ENCODE peak calls at places on chromosome 9, in five cellular contexts. R, X, L, J and C are unnamed samples.

GRCh38 chr9:79670269-79670961 is 98.7 kb downstream of the TLE4 start:
- DNase-seq in R (no peak), X (no peak), L (no peak), J (no peak), C (no peak)

GRCh38 chr9:89996717-89997116 is 391.9 kb downstream of the GADD45G start:
- DNase-seq in R (peak), X (no peak), L (no peak), J (no peak), C (no peak)

GRCh38 chr9:101977614-101978210 is 239.3 kb upstream of the GRIN3A start:
- DNase-seq in R (no peak), X (no peak), L (no peak), J (no peak), C (peak)

GRCh38 chr9:115855458-115856133 is 298.0 kb upstream of the PAPPA start:
- DNase-seq in R (no peak), X (no peak), L (no peak), J (no peak), C (no peak)

GRCh38 chr9:3475300-3476020 is 50.3 kb downstream of the RFX3 start:
- DNase-seq in R (no peak), X (no peak), L (no peak), J (no peak), C (no peak)

GRCh38 chr9:24487250-24487861 is 58.3 kb downstream of the IZUMO3 start:
- DNase-seq in R (no peak), X (no peak), L (no peak), J (no peak), C (no peak)

GRCh38 chr9:99431103-99431502 is 209.0 kb downstream of the SEC61B start:
- DNase-seq in R (no peak), X (no peak), L (no peak), J (no peak), C (no peak)

GRCh38 chr9:79946718-79947117 is 375.0 kb downstream of the TLE4 start:
- DNase-seq in R (no peak), X (no peak), L (peak), J (no peak), C (no peak)

GRCh38 chr9:87518702-87519335 is 21.2 kb downstream of the DAPK1 start:
- DNase-seq in R (peak), X (no peak), L (no peak), J (no peak), C (no peak)

GRCh38 chr9:124684140-124684539 is 87.0 kb downstream of the NR6A1 start:
- DNase-seq in R (no peak), X (no peak), L (no peak), J (no peak), C (no peak)

GRCh38 chr9:20683351-20684034 is 566 bp upstream of the FOCAD start:
- DNase-seq in R (peak), X (peak), L (peak), J (peak), C (peak)

GRCh38 chr9:34929506-34930102 is 28.5 kb upstream of the PHF24 start:
- DNase-seq in R (no peak), X (peak), L (peak), J (peak), C (no peak)

GRCh38 chr9:77844415-77844814 is 187.2 kb downstream of the GNAQ start:
- DNase-seq in R (no peak), X (no peak), L (no peak), J (no peak), C (no peak)

GRCh38 chr9:109190151-109190550 is 23.1 kb upstream of the FRRS1L start:
- DNase-seq in R (no peak), X (no peak), L (no peak), J (no peak), C (no peak)

GRCh38 chr9:98657897-98658296 is 50.8 kb downstream of the GABBR2 start:
- DNase-seq in R (no peak), X (no peak), L (no peak), J (no peak), C (peak)

GRCh38 chr9:76796296-76796695 is 32.1 kb downstream of the PCA3 start:
- DNase-seq in R (no peak), X (no peak), L (no peak), J (no peak), C (no peak)

GRCh38 chr9:90956026-90956810 is 154.6 kb downstream of the SYK start:
- DNase-seq in R (no peak), X (no peak), L (no peak), J (no peak), C (peak)

GRCh38 chr9:36521148-36521547 is 51.5 kb upstream of the MELK start:
- DNase-seq in R (no peak), X (no peak), L (no peak), J (no peak), C (no peak)

GRCh38 chr9:23573800-23574199 is 252.2 kb downstream of the ELAVL2 start:
- DNase-seq in R (no peak), X (no peak), L (no peak), J (no peak), C (no peak)

GRCh38 chr9:120393386-120394057 is 186.4 kb downstream of the CDK5RAP2 start:
- DNase-seq in R (no peak), X (no peak), L (no peak), J (no peak), C (peak)

GRCh38 chr9:131734165-131734610 is 5.7 kb downstream of the RAPGEF1 start:
- DNase-seq in R (peak), X (peak), L (no peak), J (no peak), C (no peak)

GRCh38 chr9:91423785-91424402 is at the start of gene NFIL3:
- DNase-seq in R (peak), X (peak), L (peak), J (peak), C (peak)

GRCh38 chr9:469672-470040 is 255.0 kb downstream of the DOCK8 start:
- DNase-seq in R (peak), X (no peak), L (peak), J (no peak), C (no peak)

GRCh38 chr9:70477146-70477745 is 62.8 kb upstream of the KLF9 start:
- DNase-seq in R (no peak), X (no peak), L (no peak), J (no peak), C (no peak)

GRCh38 chr9:68637020-68637419 is 68.0 kb upstream of the PIP5K1B start:
- DNase-seq in R (peak), X (no peak), L (no peak), J (no peak), C (no peak)

GRCh38 chr9:108615152-108615551 is 240.6 kb downstream of the ACTL7B start:
- DNase-seq in R (no peak), X (no peak), L (no peak), J (no peak), C (no peak)

GRCh38 chr9:28053378-28053777 is 480.1 kb upstream of the C9orf72 start:
- DNase-seq in R (no peak), X (no peak), L (no peak), J (no peak), C (no peak)

GRCh38 chr9:99557816-99558215 is 263.9 kb upstream of the NR4A3 start:
- DNase-seq in R (no peak), X (no peak), L (no peak), J (no peak), C (no peak)

GRCh38 chr9:26205316-26205715 is 527.1 kb upstream of the TUSC1 start:
- DNase-seq in R (no peak), X (no peak), L (no peak), J (no peak), C (no peak)

DNA sequence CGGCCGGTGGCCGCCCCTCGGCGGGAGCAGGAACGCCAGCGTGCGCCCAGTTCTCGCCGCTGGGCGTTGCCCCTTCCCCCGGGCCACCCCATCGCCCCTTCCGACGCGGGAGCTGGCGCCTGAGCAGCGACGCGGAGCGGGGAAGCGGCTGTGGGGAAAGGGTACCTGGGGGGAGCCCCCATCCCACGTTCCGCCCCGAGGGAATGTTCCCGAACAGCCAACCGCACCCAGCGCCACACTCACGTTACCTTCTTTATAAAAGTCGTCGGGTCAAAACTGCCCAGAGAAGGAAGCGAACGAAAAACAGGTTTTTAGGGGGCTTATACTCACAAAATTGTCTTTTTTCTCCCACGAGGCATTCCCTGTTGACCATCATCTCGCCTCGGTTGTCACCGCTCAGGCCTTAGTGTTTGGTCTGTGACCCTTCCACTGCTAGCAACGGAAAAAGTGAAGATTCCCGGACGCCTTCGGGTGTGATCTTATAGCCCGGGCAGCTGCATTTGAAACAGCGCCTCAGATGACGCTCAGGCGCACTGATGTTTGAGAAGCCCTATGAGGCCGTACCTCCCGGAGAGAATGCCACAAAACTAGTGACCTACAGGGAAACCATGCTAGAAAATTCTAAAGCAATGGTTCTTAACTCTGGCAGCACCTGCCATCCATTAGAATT is 472 bp upstream of the GOLM1 start:
- DNase-seq in R (peak), X (peak), L (no peak), J (peak), C (peak)
- TF ChIP-seq CTCF in R (no peak), X (no peak), L (no peak), J (no peak), C (no peak)

DNA sequence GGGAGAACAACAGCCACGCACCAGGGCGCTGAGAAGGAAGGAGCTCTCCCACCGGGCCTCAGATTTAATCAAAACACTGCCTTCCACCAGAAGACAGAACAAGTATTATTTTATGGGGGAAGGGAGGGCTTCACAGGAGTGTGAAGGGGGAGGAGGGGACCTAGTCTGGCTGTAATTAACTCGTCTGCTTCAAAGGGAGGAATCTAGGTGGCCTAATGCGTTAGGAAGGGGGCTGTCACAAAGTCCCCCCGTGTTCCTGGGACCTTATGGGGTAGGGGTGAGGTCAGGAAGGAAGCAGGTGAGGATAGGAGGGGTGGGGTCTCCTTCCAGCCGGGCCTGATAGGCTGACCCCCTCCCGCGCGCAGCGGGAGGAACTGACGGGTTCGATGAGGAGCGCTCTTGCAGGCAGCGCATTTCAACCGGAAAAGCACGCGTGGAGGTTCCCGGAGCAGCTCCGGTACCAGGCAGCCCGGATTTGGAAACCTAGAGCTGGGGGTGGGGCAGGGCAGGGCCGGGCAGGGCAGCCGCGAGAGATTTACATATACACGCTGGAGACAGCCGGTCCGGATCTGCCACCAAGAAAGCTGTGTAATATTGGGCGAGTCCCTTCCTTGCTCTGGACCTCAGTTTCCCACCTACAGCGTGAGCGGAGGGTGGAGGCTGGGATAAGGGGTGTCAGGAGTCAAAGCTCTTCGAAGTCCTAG is 2.0 kb downstream of the SHB start:
- DNase-seq in R (peak), X (peak), L (no peak), J (no peak), C (no peak)
- TF ChIP-seq CTCF in R (no peak), X (no peak), L (no peak), J (no peak), C (peak)

GRCh38 chr9:71977003-71977402 is 65.6 kb downstream of the C9orf85 start:
- DNase-seq in R (no peak), X (no peak), L (no peak), J (no peak), C (no peak)

GRCh38 chr9:71980266-71981018 is 69.0 kb downstream of the C9orf85 start:
- DNase-seq in R (no peak), X (no peak), L (no peak), J (no peak), C (no peak)

GRCh38 chr9:71975833-71976232 is 64.4 kb downstream of the C9orf85 start:
- DNase-seq in R (no peak), X (no peak), L (no peak), J (no peak), C (peak)
- TF ChIP-seq CTCF in R (peak), X (no peak), L (peak), J (no peak), C (peak)

GRCh38 chr9:95087659-95088242 is 229.8 kb downstream of the FANCC start:
- DNase-seq in R (peak), X (no peak), L (peak), J (no peak), C (peak)
- TF ChIP-seq CTCF in R (no peak), X (no peak), L (no peak), J (no peak), C (peak)

GRCh38 chr9:83639266-83639665 is 16.3 kb downstream of the IDNK start:
- DNase-seq in R (no peak), X (no peak), L (no peak), J (no peak), C (no peak)
- TF ChIP-seq CTCF in R (no peak), X (no peak), L (no peak), J (no peak), C (no peak)

DNA sequence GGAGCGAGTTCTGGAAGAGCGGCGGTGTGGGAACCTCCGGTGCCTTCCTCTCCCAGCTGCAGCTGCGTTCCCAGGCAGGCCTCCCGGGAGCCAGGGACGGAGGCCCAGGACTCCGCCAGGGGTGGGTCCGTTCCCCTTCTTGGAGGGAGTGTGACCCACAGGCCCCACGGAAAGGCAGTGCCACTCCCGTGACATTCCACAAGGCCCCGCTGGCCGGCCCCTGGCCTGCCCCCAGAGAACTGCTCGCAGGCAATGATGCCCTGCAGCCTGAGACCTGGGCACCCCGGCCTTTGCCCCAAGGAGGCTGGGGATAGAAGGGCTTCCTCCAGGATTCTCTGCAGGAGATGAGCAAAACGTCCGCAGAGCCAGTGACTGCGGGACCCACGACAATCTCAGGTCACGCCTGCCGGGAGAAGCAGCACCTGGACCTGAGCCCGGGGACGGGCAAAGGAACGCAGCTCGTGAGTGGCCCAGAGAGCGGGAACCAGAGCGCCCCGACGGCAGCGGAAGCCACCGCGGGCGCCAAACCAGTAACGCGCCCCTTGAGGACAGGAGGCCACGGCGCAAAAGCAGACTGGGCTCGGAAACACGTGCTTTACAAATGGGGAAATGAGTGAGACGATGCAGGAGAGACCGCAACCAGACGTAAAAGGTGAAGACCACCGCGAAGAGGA is 9.3 kb downstream of the OBP2B start:
- DNase-seq in R (peak), X (peak), L (no peak), J (no peak), C (no peak)
- TF ChIP-seq CTCF in R (no peak), X (no peak), L (no peak), J (no peak), C (no peak)

DNA sequence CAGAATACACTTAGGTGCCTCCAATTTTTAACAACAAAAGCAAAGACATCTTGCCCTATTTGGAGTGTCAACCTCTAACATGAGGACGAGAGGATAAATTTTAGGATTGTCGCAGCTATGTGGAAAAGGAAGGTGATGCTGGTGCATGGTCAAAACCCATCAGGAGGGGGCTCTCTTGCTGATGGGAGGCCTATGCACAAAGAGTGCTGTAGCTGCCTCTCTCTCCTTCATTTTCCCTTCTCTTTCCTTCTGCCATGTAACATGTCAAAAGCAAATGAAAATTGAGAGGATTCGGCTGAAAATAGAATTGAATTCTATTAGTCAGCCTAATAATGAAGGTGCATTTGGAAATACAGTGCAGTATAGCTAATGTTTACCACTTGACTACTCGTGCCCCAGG is 578.7 kb upstream of the ZNF462 start:
- DNase-seq in R (no peak), X (no peak), L (no peak), J (peak), C (no peak)
- TF ChIP-seq CTCF in R (no peak), X (no peak), L (peak), J (peak), C (no peak)

GRCh38 chr9:130243882-130244170 is 21.7 kb upstream of the HMCN2 start:
- DNase-seq in R (no peak), X (no peak), L (no peak), J (no peak), C (no peak)

GRCh38 chr9:130242270-130243014 is 23.1 kb upstream of the HMCN2 start:
- DNase-seq in R (no peak), X (no peak), L (no peak), J (no peak), C (no peak)

GRCh38 chr9:130241198-130241535 is 24.4 kb upstream of the HMCN2 start:
- DNase-seq in R (no peak), X (no peak), L (no peak), J (no peak), C (no peak)

GRCh38 chr9:130244548-130245165 is 20.9 kb upstream of the HMCN2 start:
- DNase-seq in R (no peak), X (no peak), L (no peak), J (no peak), C (no peak)

DNA sequence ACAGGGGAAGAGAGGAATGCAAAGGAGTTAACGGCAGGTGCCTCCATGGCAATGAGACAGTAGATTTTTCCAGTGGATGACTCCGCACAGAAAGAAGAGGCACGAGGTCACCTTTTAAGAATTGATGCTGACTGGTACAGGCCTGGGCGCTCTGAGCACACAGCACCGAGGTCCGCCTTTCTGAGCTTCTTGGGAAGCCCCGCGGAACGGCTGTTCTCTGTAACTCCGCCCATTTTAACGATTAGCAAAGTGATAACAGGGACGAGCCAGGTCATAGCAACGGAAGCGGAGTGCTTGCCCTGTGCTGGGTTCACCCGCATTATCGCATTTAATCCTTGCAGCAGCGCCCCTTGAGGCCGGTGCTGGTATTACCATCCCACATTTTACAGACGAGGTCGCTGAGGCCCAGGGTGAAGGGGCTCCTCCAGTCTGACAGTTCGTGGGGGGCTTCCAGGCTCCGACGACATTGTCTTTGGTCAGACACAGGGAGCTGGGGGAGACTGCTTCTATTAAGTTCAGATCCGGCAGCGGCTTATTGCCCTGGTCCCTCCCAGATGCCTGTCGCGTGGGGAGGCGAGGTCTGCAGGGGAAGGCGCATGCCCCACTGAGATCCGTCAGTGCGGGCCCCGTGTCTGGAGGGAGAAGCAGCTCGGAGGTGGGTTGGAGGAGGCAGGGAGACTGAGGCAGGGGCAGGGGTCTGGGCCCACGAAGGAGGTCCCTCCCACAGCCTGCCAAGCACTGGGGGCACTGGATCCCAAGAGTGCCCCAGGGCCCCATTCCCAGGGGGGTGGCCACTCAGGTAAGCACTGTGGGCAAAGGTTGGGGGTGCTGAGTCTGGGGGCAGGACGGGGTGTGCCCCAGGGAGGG is 22.3 kb upstream of the HMCN2 start:
- DNase-seq in R (peak), X (peak), L (peak), J (peak), C (no peak)
- TF ChIP-seq CTCF in R (peak), X (peak), L (peak), J (peak), C (peak)